ENCODE peak calls at places on chromosomes 1 and 21, in five cellular contexts. One of them, this sample, is unnamed.

GRCh38 chr1:117511273-117511672 is 94.6 kb upstream of the TENT5C start:
- DNase-seq in kidney tubule cell: no peak
- DNase-seq in PC-3: no peak
- DNase-seq in neural progenitor cell: no peak
- DNase-seq in fibroblast of lung: no peak
- DNase-seq in this sample: no peak

GRCh38 chr21:28152729-28153128 is 839.9 kb downstream of the LTN1 start:
- DNase-seq in kidney tubule cell: no peak
- DNase-seq in PC-3: no peak
- DNase-seq in fibroblast of lung: peak
- DNase-seq in neural progenitor cell: no peak
- DNase-seq in this sample: no peak

GRCh38 chr1:77643456-77643855 is 39.0 kb downstream of the ZZZ3 start:
- DNase-seq in PC-3: no peak
- DNase-seq in fibroblast of lung: no peak
- DNase-seq in kidney tubule cell: no peak
- DNase-seq in neural progenitor cell: no peak
- DNase-seq in this sample: no peak

GRCh38 chr1:180040034-180040433 is 85.4 kb downstream of the CEP350 start:
- DNase-seq in fibroblast of lung: peak
- DNase-seq in PC-3: peak
- DNase-seq in neural progenitor cell: no peak
- DNase-seq in kidney tubule cell: peak
- DNase-seq in this sample: no peak

GRCh38 chr1:26733982-26734381 is 38.2 kb downstream of the ARID1A start:
- DNase-seq in fibroblast of lung: peak
- DNase-seq in neural progenitor cell: no peak
- DNase-seq in kidney tubule cell: peak
- DNase-seq in PC-3: peak
- DNase-seq in this sample: no peak

GRCh38 chr1:226640737-226641136 is 92.2 kb downstream of the STUM start:
- DNase-seq in neural progenitor cell: no peak
- DNase-seq in PC-3: no peak
- DNase-seq in fibroblast of lung: no peak
- DNase-seq in kidney tubule cell: no peak
- DNase-seq in this sample: no peak

GRCh38 chr1:119531606-119532323 is 24.8 kb downstream of the HSD3B1 start:
- DNase-seq in kidney tubule cell: no peak
- DNase-seq in neural progenitor cell: no peak
- DNase-seq in fibroblast of lung: no peak
- DNase-seq in PC-3: peak
- DNase-seq in this sample: no peak

GRCh38 chr1:10146391-10146790 is 64.0 kb upstream of the KIF1B start:
- DNase-seq in PC-3: peak
- DNase-seq in kidney tubule cell: no peak
- DNase-seq in fibroblast of lung: no peak
- DNase-seq in neural progenitor cell: no peak
- DNase-seq in this sample: no peak

GRCh38 chr1:6975371-6975770 is 190.1 kb downstream of the CAMTA1 start:
- DNase-seq in kidney tubule cell: no peak
- DNase-seq in fibroblast of lung: no peak
- DNase-seq in neural progenitor cell: no peak
- DNase-seq in PC-3: no peak
- DNase-seq in this sample: no peak

GRCh38 chr1:183996036-183996376 is 41.5 kb downstream of the COLGALT2 start:
- DNase-seq in kidney tubule cell: no peak
- DNase-seq in neural progenitor cell: no peak
- DNase-seq in PC-3: no peak
- DNase-seq in fibroblast of lung: no peak
- DNase-seq in this sample: no peak

GRCh38 chr1:229271448-229272120 is 673 bp downstream of the RAB4A start:
- DNase-seq in PC-3: peak
- DNase-seq in fibroblast of lung: peak
- DNase-seq in kidney tubule cell: peak
- DNase-seq in neural progenitor cell: peak
- DNase-seq in this sample: peak

GRCh38 chr1:153561401-153561985 is 4.2 kb downstream of the S100A2 start:
- DNase-seq in neural progenitor cell: no peak
- DNase-seq in fibroblast of lung: no peak
- DNase-seq in kidney tubule cell: no peak
- DNase-seq in PC-3: no peak
- DNase-seq in this sample: no peak

GRCh38 chr21:32878654-32879053 is 107.1 kb upstream of the PAXBP1 start:
- DNase-seq in PC-3: no peak
- DNase-seq in neural progenitor cell: no peak
- DNase-seq in fibroblast of lung: no peak
- DNase-seq in kidney tubule cell: no peak
- DNase-seq in this sample: no peak

GRCh38 chr1:109895720-109896504 is 14.7 kb upstream of the CSF1 start:
- DNase-seq in PC-3: peak
- DNase-seq in kidney tubule cell: peak
- DNase-seq in fibroblast of lung: peak
- DNase-seq in neural progenitor cell: no peak
- DNase-seq in this sample: no peak

GRCh38 chr1:38266197-38266520 is 219.6 kb upstream of the POU3F1 start:
- DNase-seq in neural progenitor cell: no peak
- DNase-seq in PC-3: peak
- DNase-seq in kidney tubule cell: no peak
- DNase-seq in fibroblast of lung: no peak
- DNase-seq in this sample: no peak

GRCh38 chr1:203475012-203475981 is at the start of gene PRELP:
- DNase-seq in fibroblast of lung: peak
- DNase-seq in PC-3: peak
- DNase-seq in kidney tubule cell: no peak
- DNase-seq in neural progenitor cell: peak
- DNase-seq in this sample: no peak

GRCh38 chr1:211566431-211567025 is 12.4 kb downstream of the SLC30A1 start:
- DNase-seq in PC-3: no peak
- DNase-seq in kidney tubule cell: no peak
- DNase-seq in fibroblast of lung: no peak
- DNase-seq in neural progenitor cell: no peak
- DNase-seq in this sample: no peak

GRCh38 chr1:221667504-221667903 is 74.4 kb downstream of the DUSP10 start:
- DNase-seq in PC-3: peak
- DNase-seq in kidney tubule cell: peak
- DNase-seq in fibroblast of lung: peak
- DNase-seq in neural progenitor cell: no peak
- DNase-seq in this sample: no peak

GRCh38 chr1:53249706-53250105 is 11.4 kb upstream of the MAGOH start:
- DNase-seq in PC-3: no peak
- DNase-seq in neural progenitor cell: no peak
- DNase-seq in fibroblast of lung: no peak
- DNase-seq in kidney tubule cell: no peak
- DNase-seq in this sample: no peak

GRCh38 chr1:212037900-212038299 is 2.4 kb downstream of the DTL start:
- DNase-seq in kidney tubule cell: peak
- DNase-seq in fibroblast of lung: no peak
- DNase-seq in PC-3: no peak
- DNase-seq in neural progenitor cell: no peak
- DNase-seq in this sample: no peak

GRCh38 chr21:34642211-34643075 is 26.4 kb upstream of the CLIC6 start:
- DNase-seq in neural progenitor cell: no peak
- DNase-seq in fibroblast of lung: no peak
- DNase-seq in kidney tubule cell: peak
- DNase-seq in PC-3: peak
- DNase-seq in this sample: no peak